ENCODE peak calls at places on chromosomes 1 and 21, in eight cellular contexts. U, D, W, L, C, V, R and B are unnamed samples.

GRCh38 chr1:154863702-154864174 is 6.3 kb downstream of the KCNN3 start:
- DNase-seq in U (peak; percentile 33), D (no peak), W (peak; percentile 57), L (no peak), C (no peak), V (no peak), R (no peak), B (no peak)

GRCh38 chr1:17197696-17198095 is 7.2 kb upstream of the PADI1 start:
- DNase-seq in U (no peak), D (no peak), W (no peak), L (no peak), C (no peak), V (no peak), R (no peak), B (peak; percentile 36)

GRCh38 chr1:7703321-7704213 is 67.5 kb upstream of the VAMP3 start:
- DNase-seq in U (peak; percentile 30), D (no peak), W (no peak), L (peak; percentile 48), C (peak; percentile 32), V (no peak), R (no peak), B (no peak)

GRCh38 chr1:223733898-223734852 is 21.8 kb downstream of the CAPN2 start:
- DNase-seq in U (no peak), D (no peak), W (peak; percentile 75), L (no peak), C (no peak), V (no peak), R (no peak), B (no peak)

GRCh38 chr1:58975888-58976287 is 192.0 kb upstream of the JUN start:
- DNase-seq in U (no peak), D (no peak), W (no peak), L (no peak), C (no peak), V (no peak), R (no peak), B (no peak)

GRCh38 chr1:58927722-58928085 is 143.9 kb upstream of the JUN start:
- DNase-seq in U (no peak), D (no peak), W (no peak), L (no peak), C (no peak), V (no peak), R (no peak), B (no peak)

GRCh38 chr1:58812468-58812867 is 28.6 kb upstream of the JUN start:
- DNase-seq in U (no peak), D (no peak), W (no peak), L (no peak), C (no peak), V (no peak), R (no peak), B (no peak)

GRCh38 chr1:166378805-166379204 is 212.0 kb upstream of the FAM78B start:
- DNase-seq in U (no peak), D (no peak), W (no peak), L (no peak), C (no peak), V (no peak), R (no peak), B (no peak)

GRCh38 chr21:20856926-20857325 is 141.3 kb upstream of the NCAM2 start:
- DNase-seq in U (no peak), D (no peak), W (no peak), L (no peak), C (no peak), V (no peak), R (peak; percentile 80), B (no peak)

GRCh38 chr1:162635418-162635817 is 3.2 kb downstream of the DDR2 start:
- DNase-seq in U (no peak), D (no peak), W (no peak), L (no peak), C (no peak), V (no peak), R (no peak), B (no peak)

GRCh38 chr1:244371294-244372141 is 80.2 kb downstream of the ADSS2 start:
- DNase-seq in U (no peak), D (no peak), W (no peak), L (no peak), C (no peak), V (no peak), R (no peak), B (no peak)

GRCh38 chr1:101262060-101262459 is 25.2 kb downstream of the S1PR1 start:
- DNase-seq in U (no peak), D (no peak), W (no peak), L (no peak), C (no peak), V (no peak), R (no peak), B (no peak)

GRCh38 chr1:15028117-15028516 is 125.4 kb upstream of the TMEM51 start:
- DNase-seq in U (no peak), D (no peak), W (no peak), L (no peak), C (peak; percentile 39), V (no peak), R (no peak), B (no peak)